ENCODE peak calls at places on chromosomes 4 and X, in seven cellular contexts. X is activated CD8-positive, alpha-beta memory T cell treated with anti-CD3 and anti-CD28 coated beads for 48 hours; B is AG08396; W is HT1080; M is activated T-helper 9 cell treated with anti-CD3 and anti-CD28 coated beads, Interleukin-2, amount 50 U/mL, for 16 hours; F is iris pigment epithelial cell; T is CD4-positive, alpha-beta T cell. Q is an unnamed sample.

GRCh38 chr4:95213361-95213760 is 335.4 kb downstream of the UNC5C start:
- DNase-seq in X (no peak), B (no peak), W (no peak), M (no peak), F (no peak), T (no peak), Q (no peak)

GRCh38 chr4:88613417-88613875 is 21.2 kb downstream of the HERC3 start:
- DNase-seq in X (no peak), B (no peak), W (peak; percentile 30), M (no peak), F (no peak), T (no peak), Q (no peak)

GRCh38 chrX:1138476-1138875 is 74.0 kb downstream of the CRLF2 start:
- DNase-seq in X (no peak), B (no peak), W (no peak), M (no peak), F (no peak), T (no peak), Q (no peak)

GRCh38 chrX:143601809-143602208 is 34.1 kb downstream of the SLITRK4 start:
- DNase-seq in X (no peak), B (no peak), W (no peak), M (no peak), F (no peak), T (no peak), Q (no peak)

GRCh38 chr4:113446019-113446418 is 315.5 kb downstream of the CAMK2D start:
- DNase-seq in X (no peak), B (no peak), W (peak; percentile 97), M (no peak), F (peak; percentile 94), T (no peak), Q (peak; percentile 77)

GRCh38 chrX:331772-332495 is 13.3 kb upstream of the GTPBP6 start:
- DNase-seq in X (no peak), B (no peak), W (no peak), M (no peak), F (no peak), T (no peak), Q (no peak)

GRCh38 chr4:176726803-176727202 is 65.9 kb downstream of the VEGFC start:
- DNase-seq in X (no peak), B (peak; percentile 55), W (no peak), M (no peak), F (peak; percentile 24), T (no peak), Q (no peak)

GRCh38 chr4:155883895-155884294 is 17.8 kb upstream of the ASIC5 start:
- DNase-seq in X (no peak), B (no peak), W (no peak), M (no peak), F (no peak), T (no peak), Q (no peak)

GRCh38 chrX:41382699-41383645 is 49.0 kb downstream of the DDX3X start:
- DNase-seq in X (no peak), B (no peak), W (no peak), M (no peak), F (peak; percentile 61), T (no peak), Q (peak; percentile 36)

GRCh38 chr4:74111990-74112389 is 13.0 kb upstream of the CXCL2 start:
- DNase-seq in X (no peak), B (no peak), W (no peak), M (no peak), F (peak; percentile 71), T (no peak), Q (no peak)

GRCh38 chr4:45183905-45184304 is 457.5 kb upstream of the GNPDA2 start:
- DNase-seq in X (no peak), B (no peak), W (no peak), M (no peak), F (no peak), T (no peak), Q (no peak)

GRCh38 chr4:79209822-79210635 is 115.8 kb downstream of the NAA11 start:
- DNase-seq in X (no peak), B (no peak), W (peak; percentile 53), M (no peak), F (peak; percentile 14), T (no peak), Q (no peak)

GRCh38 chr4:101199507-101200285 is 147.6 kb downstream of the PPP3CA start:
- DNase-seq in X (no peak), B (no peak), W (peak; percentile 35), M (no peak), F (peak; percentile 36), T (no peak), Q (peak; percentile 32)